ENCODE peak calls at places on chromosomes 2 and 18, in four cellular contexts. V is HepG2, E is K562, O is GM12878. F is an unnamed sample.

GRCh38 chr2:133026536-133027177 is 356.7 kb upstream of the LYPD1 start:
- DNase-seq in V (no peak), E (no peak), O (no peak), F (peak; percentile 46)

GRCh38 chr2:237059155-237059875 is 26.4 kb upstream of the COPS8 start:
- DNase-seq in V (no peak), E (no peak), O (peak; percentile 85), F (no peak)

GRCh38 chr2:120109186-120110061 is 96.5 kb downstream of the EPB41L5 start:
- DNase-seq in V (peak; percentile 55), E (peak; percentile 9), O (peak; percentile 19), F (no peak)

GRCh38 chr2:46198164-46198883 is 98.9 kb upstream of the EPAS1 start:
- DNase-seq in V (no peak), E (no peak), O (no peak), F (no peak)

GRCh38 chr2:191245869-191246531 is 796 bp downstream of the MYO1B start:
- DNase-seq in V (peak; percentile 88), E (no peak), O (no peak), F (peak; percentile 92)

GRCh38 chr2:172844021-172844420 is 108.4 kb downstream of the RAPGEF4 start:
- DNase-seq in V (no peak), E (no peak), O (no peak), F (no peak)

GRCh38 chr2:128310094-128310716 is 8.5 kb downstream of the HS6ST1 start:
- DNase-seq in V (no peak), E (no peak), O (no peak), F (no peak)

GRCh38 chr18:36302676-36303075 is 5.2 kb downstream of the FHOD3 start:
- DNase-seq in V (no peak), E (no peak), O (no peak), F (no peak)

GRCh38 chr2:45821558-45822271 is 170.2 kb downstream of the PRKCE start:
- DNase-seq in V (peak; percentile 66), E (no peak), O (no peak), F (no peak)

GRCh38 chr2:37780097-37780676 is 108.7 kb upstream of the CDC42EP3 start:
- DNase-seq in V (no peak), E (no peak), O (no peak), F (no peak)

GRCh38 chr2:98471402-98472131 is 26.9 kb downstream of the INPP4A start:
- DNase-seq in V (no peak), E (no peak), O (no peak), F (no peak)

GRCh38 chr18:44602845-44603244 is 77.8 kb upstream of the SETBP1 start:
- DNase-seq in V (no peak), E (no peak), O (no peak), F (no peak)

GRCh38 chr2:202278036-202278760 is 12.6 kb downstream of the NOP58 start:
- DNase-seq in V (peak; percentile 29), E (no peak), O (no peak), F (no peak)

GRCh38 chr2:182784777-182785176 is 68.7 kb downstream of the DNAJC10 start:
- DNase-seq in V (peak; percentile 52), E (peak; percentile 20), O (no peak), F (no peak)

GRCh38 chr18:42028232-42028832 is 73.3 kb downstream of the PIK3C3 start:
- DNase-seq in V (peak; percentile 12), E (peak; percentile 32), O (no peak), F (peak; percentile 16)

GRCh38 chr2:219021591-219021990 is 19.7 kb downstream of the CFAP65 start:
- DNase-seq in V (no peak), E (no peak), O (no peak), F (no peak)

GRCh38 chr18:396251-396555 is 104.3 kb downstream of the COLEC12 start:
- DNase-seq in V (no peak), E (no peak), O (no peak), F (no peak)

GRCh38 chr2:202064206-202064880 is 8.7 kb upstream of the KIAA2012 start:
- DNase-seq in V (no peak), E (no peak), O (no peak), F (no peak)

GRCh38 chr18:35854095-35854494 is 118.4 kb upstream of the RMP24 start:
- DNase-seq in V (no peak), E (no peak), O (no peak), F (no peak)

GRCh38 chr2:19369341-19369955 is 11.0 kb upstream of the OSR1 start:
- DNase-seq in V (peak; percentile 23), E (no peak), O (no peak), F (no peak)

GRCh38 chr18:79818631-79819030 is 20.9 kb downstream of the KCNG2 start:
- DNase-seq in V (no peak), E (no peak), O (no peak), F (no peak)

GRCh38 chr2:222965555-222965954 is 86.4 kb upstream of the KCNE4 start:
- DNase-seq in V (no peak), E (no peak), O (no peak), F (no peak)

GRCh38 chr2:207871506-207871905 is 101.8 kb upstream of the FZD5 start:
- DNase-seq in V (no peak), E (no peak), O (no peak), F (no peak)

GRCh38 chr18:45916302-45916701 is 50.8 kb downstream of the EPG5 start:
- DNase-seq in V (peak; percentile 4), E (peak; percentile 16), O (no peak), F (peak; percentile 16)

GRCh38 chr2:3145471-3146027 is 232.1 kb downstream of the EIPR1 start:
- DNase-seq in V (no peak), E (no peak), O (no peak), F (no peak)

GRCh38 chr2:29174937-29175336 is 59.7 kb downstream of the CLIP4 start:
- DNase-seq in V (no peak), E (no peak), O (no peak), F (no peak)

GRCh38 chr2:189210250-189211075 is 30.9 kb upstream of the COL5A2 start:
- DNase-seq in V (no peak), E (peak; percentile 54), O (no peak), F (no peak)

GRCh38 chr2:58240938-58241755 is at the start of gene FANCL:
- DNase-seq in V (peak; percentile 94), E (peak; percentile 89), O (peak; percentile 69), F (peak; percentile 95)

DNA sequence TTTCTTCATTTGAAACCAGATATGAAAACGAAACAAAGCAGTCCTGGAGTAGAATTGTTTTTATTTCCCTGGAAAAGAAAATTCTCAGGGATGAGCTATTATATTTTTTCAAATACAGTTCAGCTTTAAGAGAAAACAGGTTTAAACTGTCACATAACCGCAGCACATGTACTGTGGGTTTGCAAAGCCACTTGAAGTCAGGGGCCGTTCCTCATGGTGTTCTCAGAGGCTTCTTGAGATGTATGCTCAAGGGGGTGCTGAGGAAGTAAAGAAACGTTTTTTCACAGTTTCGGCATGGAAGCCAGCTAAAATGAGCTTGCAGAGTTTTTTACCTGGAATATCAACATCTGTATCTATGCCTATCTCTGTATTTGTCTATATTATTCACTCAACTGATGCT is 225.2 kb downstream of the MC4R start:
- DNase-seq in V (no peak), E (no peak), O (no peak), F (no peak)
- TF ChIP-seq NR2C2 in V (no peak), E (no peak), O (no peak), F (no peak)

DNA sequence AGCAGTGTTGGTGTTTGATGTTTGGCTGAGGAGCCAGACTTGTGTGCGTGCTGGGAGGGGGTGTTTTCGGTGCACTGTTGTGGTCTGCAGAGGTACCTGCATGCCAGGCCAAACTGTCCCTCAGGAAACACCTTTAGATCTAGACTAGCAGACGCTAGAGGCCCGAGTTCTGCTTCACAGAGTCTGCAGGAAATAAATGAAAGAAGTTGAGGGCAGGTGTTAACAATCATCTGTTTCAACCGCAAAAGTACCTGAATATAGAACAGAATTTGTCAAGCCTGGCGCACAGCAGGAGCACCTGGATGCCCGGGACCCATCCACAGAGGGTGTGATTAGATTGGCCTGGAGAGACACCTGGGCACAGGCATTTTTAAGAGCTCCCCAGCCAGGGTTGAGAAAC is 40.5 kb upstream of the REL start:
- DNase-seq in V (no peak), E (no peak), O (peak; percentile 86), F (no peak)
- TF ChIP-seq NR2C2 in V (no peak), E (no peak), O (no peak), F (no peak)

GRCh38 chr2:109535217-109535946 is 78.4 kb downstream of the SEPTIN10 start:
- DNase-seq in V (peak; percentile 45), E (no peak), O (no peak), F (no peak)
- TF ChIP-seq NR2C2 in V (no peak), E (no peak), O (no peak), F (no peak)

GRCh38 chr18:12948055-12948804 is 419 bp downstream of the SEH1L start:
- DNase-seq in V (peak; percentile 87), E (peak; percentile 88), O (peak; percentile 78), F (peak; percentile 80)

GRCh38 chr18:12947355-12948054 is at the start of gene SEH1L:
- DNase-seq in V (peak; percentile 87), E (peak; percentile 99), O (peak; percentile 89), F (peak; percentile 98)

GRCh38 chr18:12943200-12943599 is 4.6 kb upstream of the SEH1L start:
- DNase-seq in V (no peak), E (no peak), O (no peak), F (no peak)

GRCh38 chr18:12944724-12945123 is 3.1 kb upstream of the SEH1L start:
- DNase-seq in V (no peak), E (no peak), O (no peak), F (no peak)

GRCh38 chr18:12946549-12947354 is 1.1 kb upstream of the SEH1L start:
- DNase-seq in V (peak; percentile 93), E (peak; percentile 26), O (no peak), F (peak; percentile 47)
- TF ChIP-seq NR2C2 in V (no peak), E (no peak), O (no peak), F (no peak)